ENCODE peak calls at places on chromosomes 7 and 10, in six cellular contexts. Q, T, A, P, E and S are unnamed samples.

GRCh38 chr10:72515455-72515854 is 110.4 kb downstream of the MICU1 start:
- DNase-seq in T (no peak), Q (no peak), A (no peak), P (no peak), E (no peak), S (no peak)

GRCh38 chr10:81040947-81041346 is 503.2 kb downstream of the SH2D4B start:
- DNase-seq in A (no peak), Q (peak), P (no peak), T (no peak), E (no peak), S (no peak)

GRCh38 chr7:40784176-40784575 is 649.4 kb downstream of the SUGCT start:
- DNase-seq in E (no peak), A (no peak), Q (no peak), P (no peak), T (no peak), S (no peak)

GRCh38 chr7:101666751-101667150 is 37.7 kb upstream of the MYL10 start:
- DNase-seq in Q (no peak), E (no peak), T (no peak), A (no peak), P (no peak), S (no peak)

GRCh38 chr10:42488416-42488815 is 150.0 kb downstream of the ZNF33B start:
- DNase-seq in T (peak), E (no peak), P (no peak), Q (no peak), A (no peak), S (no peak)

GRCh38 chr7:834277-834676 is 2.0 kb downstream of the SUN1 start:
- DNase-seq in A (no peak), T (no peak), E (no peak), Q (no peak), P (no peak), S (peak)

GRCh38 chr10:72261323-72262018 is 12.3 kb upstream of the DDIT4 start:
- DNase-seq in P (no peak), A (peak), T (peak), Q (no peak), E (peak), S (no peak)

GRCh38 chr7:126499481-126499880 is 753.3 kb downstream of the GRM8 start:
- DNase-seq in E (no peak), Q (no peak), A (no peak), P (no peak), T (no peak), S (no peak)

GRCh38 chr10:61907011-61907410 is 5.5 kb downstream of the ARID5B start:
- DNase-seq in T (no peak), P (no peak), Q (no peak), A (no peak), E (no peak), S (no peak)

GRCh38 chr10:78291733-78292132 is 258.1 kb downstream of the RPS24 start:
- DNase-seq in T (no peak), Q (no peak), E (no peak), A (no peak), P (no peak), S (no peak)

GRCh38 chr7:13725591-13725990 is 263.9 kb downstream of the ETV1 start:
- DNase-seq in T (no peak), E (no peak), Q (no peak), A (no peak), P (no peak), S (no peak)

GRCh38 chr10:18777258-18777657 is 118.0 kb downstream of the ARL5B start:
- DNase-seq in A (no peak), E (no peak), T (no peak), Q (no peak), P (no peak), S (no peak)

GRCh38 chr10:124694467-124695195 is 49.5 kb downstream of the FAM53B start:
- DNase-seq in P (no peak), A (no peak), Q (no peak), T (no peak), E (no peak), S (peak)

GRCh38 chr7:139777304-139777890 is 401 bp downstream of the HIPK2 start:
- DNase-seq in T (no peak), P (peak), E (peak), Q (peak), A (peak), S (peak)

GRCh38 chr7:45240187-45240776 is 82.7 kb downstream of the RAMP3 start:
- DNase-seq in T (peak), E (no peak), A (no peak), Q (no peak), P (no peak), S (peak)

GRCh38 chr10:17147884-17148494 is 18.4 kb upstream of the CUBN start:
- DNase-seq in E (no peak), T (no peak), A (peak), P (no peak), Q (no peak), S (no peak)

GRCh38 chr7:15041226-15041625 is 138.7 kb upstream of the DGKB start:
- DNase-seq in Q (no peak), T (peak), E (no peak), P (no peak), A (no peak), S (no peak)

GRCh38 chr10:60666221-60666620 is 112.1 kb upstream of the CDK1 start:
- DNase-seq in E (no peak), T (no peak), A (no peak), Q (no peak), P (no peak), S (no peak)

GRCh38 chr10:128030498-128031072 is 95.6 kb downstream of the MKI67 start:
- DNase-seq in A (no peak), Q (no peak), P (no peak), E (no peak), T (no peak), S (no peak)

GRCh38 chr7:108375668-108376067 is 80.6 kb downstream of the NRCAM start:
- DNase-seq in T (no peak), E (no peak), P (no peak), Q (no peak), A (no peak), S (no peak)

GRCh38 chr7:100099452-100099851 is 1.7 kb downstream of the MCM7 start:
- DNase-seq in P (no peak), A (no peak), Q (no peak), E (no peak), T (peak), S (no peak)

GRCh38 chr7:100102950-100103840 is 1.8 kb downstream of the AP4M1 start:
- DNase-seq in T (no peak), P (no peak), E (no peak), A (no peak), Q (no peak), S (no peak)

GRCh38 chr7:100098913-100099312 is 2.3 kb downstream of the MCM7 start:
- DNase-seq in E (no peak), Q (no peak), T (no peak), P (no peak), A (no peak), S (no peak)

GRCh38 chr7:100101016-100101862 is at the start of the genes AP4M1 and MCM7:
- DNase-seq in Q (peak), P (peak), A (peak), E (peak), T (peak), S (peak)

DNA sequence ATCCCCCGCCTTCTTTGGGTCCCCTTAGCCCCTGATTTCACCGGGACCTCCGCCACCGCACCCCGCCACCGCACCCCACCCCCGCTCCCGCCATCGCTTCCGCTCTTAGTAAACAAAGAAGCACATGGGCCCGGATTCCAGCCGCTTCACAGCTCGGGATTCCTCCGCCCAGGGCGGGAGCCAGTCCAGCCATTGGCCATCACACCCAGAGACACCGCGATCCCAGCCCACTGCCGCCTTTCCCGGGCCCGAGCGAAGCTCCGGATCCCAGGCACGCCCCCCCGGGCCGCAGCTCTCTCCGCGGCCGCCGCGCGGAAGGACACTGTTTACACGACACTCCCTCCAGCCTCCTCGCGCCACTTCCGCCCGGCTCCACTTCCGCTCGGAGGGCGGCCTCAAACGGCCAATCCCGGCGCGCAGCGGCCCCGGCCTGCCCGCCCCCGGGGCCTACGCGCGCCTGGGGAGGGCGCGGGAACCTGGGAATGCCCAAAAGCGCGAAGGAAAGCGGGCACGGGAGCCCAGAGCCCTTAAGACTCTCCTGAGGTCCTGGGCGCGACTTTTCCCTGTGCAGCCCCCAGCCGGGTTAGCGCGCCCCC is 679 bp downstream of the MCM7 start:
- DNase-seq in A (peak), T (peak), P (peak), Q (peak), E (peak), S (peak)
- TF ChIP-seq POLR2AphosphoS5 in A (peak), T (peak), P (no peak), Q (peak), E (no peak), S (peak)

DNA sequence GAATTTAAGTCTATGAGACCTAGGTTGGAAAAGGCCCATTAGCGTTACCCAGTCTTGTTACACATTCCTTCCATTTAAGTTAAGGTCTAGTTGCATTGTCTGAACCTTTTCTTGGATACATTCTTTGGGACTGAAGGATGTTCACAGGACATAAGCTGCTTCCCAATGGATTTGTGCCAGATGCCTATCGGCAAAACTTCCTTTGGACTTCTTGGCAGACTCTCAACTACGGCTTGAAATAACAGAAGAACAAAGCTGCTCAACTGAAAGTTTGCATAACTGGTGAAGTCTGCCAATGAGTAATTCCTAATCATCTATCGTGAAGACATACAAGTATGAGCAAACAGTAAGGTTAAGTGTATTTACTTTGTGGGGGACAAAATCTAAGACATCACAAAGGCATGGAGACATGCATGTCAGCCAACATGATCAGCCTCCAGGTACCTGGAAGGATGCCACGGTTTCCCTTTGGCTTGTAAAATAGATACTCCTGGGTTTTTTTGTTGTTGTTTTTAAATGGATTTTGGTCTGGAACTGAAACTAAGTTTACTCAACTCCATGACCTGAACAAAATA is 35.4 kb downstream of the MALSU1 start:
- DNase-seq in E (no peak), A (no peak), T (peak), P (no peak), Q (peak), S (no peak)
- TF ChIP-seq POLR2AphosphoS5 in E (no peak), A (no peak), T (peak), P (no peak), Q (peak), S (no peak)

DNA sequence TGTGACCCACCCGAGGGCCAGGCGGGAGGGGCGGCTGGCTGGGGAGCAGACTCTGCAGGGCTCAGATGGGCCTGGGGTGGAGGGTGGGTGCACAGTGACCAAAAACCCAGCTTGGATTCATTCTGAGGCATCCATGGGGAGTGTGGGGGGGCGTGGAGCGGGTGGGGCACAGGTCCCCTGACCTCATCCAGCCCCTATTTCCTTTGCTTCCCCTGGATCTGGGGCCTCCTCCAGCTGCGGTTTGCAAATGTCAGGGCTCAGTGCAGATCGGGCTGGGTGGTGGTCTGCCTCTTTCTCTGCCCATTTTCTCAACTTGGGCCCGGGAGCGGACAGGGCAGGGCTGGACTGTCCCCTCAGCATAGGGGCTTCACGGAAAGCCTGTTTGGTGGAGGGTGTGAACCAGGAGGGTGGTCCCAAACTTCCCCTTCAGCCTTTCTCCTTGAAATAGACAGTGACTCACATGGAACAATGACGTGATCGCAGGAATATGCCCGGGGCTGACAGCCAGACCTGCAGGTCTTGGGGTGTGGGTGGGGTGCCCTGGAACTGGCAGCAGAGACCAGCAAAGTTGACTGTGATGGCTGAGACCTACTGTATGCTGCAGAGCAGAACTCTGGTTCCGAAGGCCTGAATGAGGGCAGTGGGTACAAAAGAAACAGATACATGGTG is 72.9 kb upstream of the PODXL start:
- DNase-seq in P (no peak), Q (no peak), E (no peak), T (peak), A (no peak), S (no peak)
- TF ChIP-seq POLR2AphosphoS5 in P (no peak), Q (no peak), E (no peak), T (no peak), A (no peak), S (no peak)

GRCh38 chr10:73649876-73650536 is 5.8 kb downstream of the SYNPO2L start:
- DNase-seq in P (no peak), T (no peak), Q (no peak), E (no peak), A (no peak), S (no peak)

GRCh38 chr10:73648252-73648651 is 7.0 kb upstream of the MYOZ1 start:
- DNase-seq in Q (no peak), A (no peak), E (no peak), P (peak), T (no peak), S (no peak)

GRCh38 chr10:73648975-73649829 is 6.6 kb downstream of the SYNPO2L start:
- DNase-seq in E (no peak), Q (no peak), A (no peak), P (peak), T (no peak), S (no peak)

GRCh38 chr10:73653195-73653594 is 2.6 kb downstream of the SYNPO2L start:
- DNase-seq in P (no peak), A (no peak), E (no peak), Q (no peak), T (no peak), S (no peak)

GRCh38 chr10:73650537-73651331 is 5.1 kb downstream of the SYNPO2L start:
- DNase-seq in T (no peak), E (no peak), A (no peak), P (no peak), Q (no peak), S (no peak)
- TF ChIP-seq POLR2AphosphoS5 in T (no peak), E (no peak), A (no peak), P (no peak), Q (no peak), S (no peak)

GRCh38 chr10:74813371-74813770 is 13.0 kb upstream of the KAT6B start:
- DNase-seq in T (no peak), P (peak), Q (no peak), A (no peak), E (no peak), S (no peak)

GRCh38 chr10:74813860-74814259 is 12.5 kb upstream of the KAT6B start:
- DNase-seq in P (peak), E (no peak), Q (no peak), T (no peak), A (no peak), S (no peak)

GRCh38 chr10:74810087-74810486 is 16.3 kb upstream of the KAT6B start:
- DNase-seq in Q (no peak), A (no peak), T (no peak), P (no peak), E (no peak), S (no peak)

DNA sequence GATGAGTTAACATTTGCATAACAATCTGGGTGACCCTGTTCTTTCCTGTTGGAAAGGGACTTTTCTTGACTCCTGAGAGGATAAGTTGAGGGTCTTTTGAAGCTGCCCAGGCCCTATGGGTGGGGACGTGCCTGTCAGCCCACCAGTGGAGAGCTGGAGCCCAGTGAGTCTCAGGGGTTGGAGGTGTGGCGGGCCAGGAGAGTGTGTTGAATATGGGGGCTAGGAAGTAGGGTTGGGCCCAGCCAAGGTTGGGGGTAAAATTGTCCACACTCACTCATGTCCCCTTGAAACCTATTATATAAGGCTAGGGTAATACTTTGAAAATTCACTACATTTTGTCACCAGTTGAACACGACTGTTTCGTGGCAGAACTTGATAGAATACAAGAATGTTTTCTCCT is 17.9 kb upstream of the KAT6B start:
- DNase-seq in Q (no peak), A (no peak), E (no peak), T (no peak), P (peak), S (no peak)
- TF ChIP-seq POLR2AphosphoS5 in Q (no peak), A (no peak), E (no peak), T (no peak), P (no peak), S (no peak)

GRCh38 chr10:112213836-112214235 is 30.3 kb upstream of the GPAM start:
- DNase-seq in Q (no peak), P (no peak), A (no peak), T (no peak), E (no peak), S (no peak)

GRCh38 chr10:112213098-112213823 is 29.7 kb upstream of the GPAM start:
- DNase-seq in E (no peak), A (no peak), T (no peak), Q (no peak), P (no peak), S (no peak)

GRCh38 chr10:112215342-112215774 is 31.8 kb upstream of the GPAM start:
- DNase-seq in Q (no peak), P (no peak), E (no peak), T (no peak), A (no peak), S (no peak)

GRCh38 chr10:112216151-112216550 is 32.6 kb upstream of the GPAM start:
- DNase-seq in E (no peak), Q (no peak), A (no peak), P (no peak), T (no peak), S (no peak)

DNA sequence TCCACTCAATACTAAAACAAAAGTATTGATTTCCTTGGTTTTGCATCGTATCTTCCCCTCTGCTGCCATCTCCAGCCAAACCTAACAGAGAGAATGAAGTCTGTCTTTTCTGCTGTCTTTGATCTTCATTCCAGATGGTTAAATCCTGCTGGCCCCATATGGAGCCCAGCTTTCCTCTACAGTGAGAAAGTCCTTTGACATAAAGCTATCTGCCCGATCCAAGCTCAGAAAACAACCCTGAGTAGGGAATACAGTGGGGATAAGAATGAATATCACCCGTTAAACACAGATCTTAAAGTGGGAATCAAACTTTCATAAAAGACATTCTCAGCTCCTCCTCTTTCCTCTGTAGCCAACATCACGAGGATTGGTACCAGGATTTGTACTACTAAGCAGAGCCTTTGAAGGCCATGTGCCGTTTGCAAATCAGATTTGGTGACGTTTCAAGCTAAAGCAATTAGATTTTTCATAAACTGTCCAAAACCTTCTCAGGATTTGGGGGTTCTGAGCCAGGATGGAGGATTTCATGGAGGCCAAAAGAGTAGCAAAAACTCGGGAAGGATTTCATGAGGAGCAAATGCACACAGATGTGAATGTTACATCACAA is 30.9 kb upstream of the GPAM start:
- DNase-seq in P (no peak), Q (no peak), T (no peak), E (no peak), A (no peak), S (no peak)
- TF ChIP-seq POLR2AphosphoS5 in P (no peak), Q (no peak), T (no peak), E (no peak), A (no peak), S (no peak)

DNA sequence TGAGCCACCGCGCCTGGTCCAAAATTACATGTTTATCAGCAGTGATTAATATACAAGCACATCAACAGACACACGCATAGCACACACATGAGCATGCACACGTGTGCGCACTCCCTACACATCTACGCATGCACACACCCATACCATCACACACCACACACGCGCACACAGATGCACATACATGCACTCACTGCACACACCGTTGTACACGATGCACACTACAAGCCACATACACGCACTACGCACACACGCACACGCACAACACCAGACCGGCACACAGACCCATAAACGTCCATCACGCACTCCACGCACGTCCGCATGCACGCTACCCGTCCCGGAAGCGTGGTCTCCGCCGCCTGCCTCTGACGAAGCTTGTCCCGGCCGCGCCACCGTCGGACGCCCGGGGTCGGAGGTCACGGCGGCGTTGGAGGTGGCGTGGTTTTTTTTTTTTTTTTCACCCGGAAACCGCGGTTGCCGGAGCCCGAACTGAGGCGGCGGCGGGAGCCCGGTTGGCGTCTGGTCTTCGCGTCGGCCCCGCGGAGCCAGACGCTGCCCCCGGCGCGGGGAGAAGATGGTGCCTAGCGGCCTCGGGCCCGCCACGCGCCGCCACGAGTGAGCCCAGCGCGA is at the start of gene TMEM248:
- DNase-seq in E (peak), T (peak), Q (peak), P (peak), A (peak), S (peak)
- TF ChIP-seq POLR2AphosphoS5 in E (peak), T (peak), Q (peak), P (peak), A (peak), S (peak)

GRCh38 chr10:47384148-47384921 is at the start of gene ZNF488:
- DNase-seq in A (peak), Q (peak), E (peak), T (peak), P (peak), S (peak)
- TF ChIP-seq POLR2AphosphoS5 in A (no peak), Q (peak), E (no peak), T (peak), P (peak), S (peak)